ENCODE peak calls at places on chromosomes 13 and 19, in five cellular contexts. U, F, J, B and N are unnamed samples.
A peak's percentile ranks its signal among the peaks of the same experiment; 100 is the strongest.

GRCh38 chr19:13396256-13397080 is 109.8 kb downstream of the CACNA1A start:
- DNase-seq in B (peak; percentile 93), F (peak; percentile 64), J (no peak), U (no peak), N (peak; percentile 38)

GRCh38 chr13:32791545-32792172 is 205.4 kb downstream of the PDS5B start:
- DNase-seq in U (no peak), F (no peak), J (no peak), B (peak; percentile 9), N (no peak)

GRCh38 chr13:51782026-51782710 is 21.8 kb downstream of the DHRS12 start:
- DNase-seq in F (no peak), J (no peak), U (no peak), B (no peak), N (no peak)

GRCh38 chr13:97762141-97762540 is 191.3 kb upstream of the IPO5 start:
- DNase-seq in F (no peak), J (no peak), B (no peak), U (no peak), N (no peak)

GRCh38 chr19:28399187-28399586 is 813.8 kb downstream of the UQCRFS1 start:
- DNase-seq in J (no peak), F (no peak), B (no peak), U (no peak), N (no peak)

GRCh38 chr19:10604460-10604980 is 17.4 kb upstream of the AP1M2 start:
- DNase-seq in F (peak; percentile 22), U (no peak), B (no peak), J (no peak), N (no peak)

GRCh38 chr19:41705393-41706174 is 2.8 kb upstream of the CEACAM5 start:
- DNase-seq in U (no peak), B (peak; percentile 4), J (no peak), F (peak; percentile 77), N (no peak)

GRCh38 chr19:1133471-1133929 is 29.7 kb downstream of the GPX4 start:
- DNase-seq in J (no peak), B (peak; percentile 28), F (no peak), U (no peak), N (no peak)

GRCh38 chr19:58519087-58519354 is 589 bp downstream of the ZBTB45 start:
- DNase-seq in J (no peak), F (peak; percentile 74), U (no peak), B (peak; percentile 71), N (peak; percentile 25)

GRCh38 chr13:73334459-73334858 is 275.7 kb downstream of the KLF5 start:
- DNase-seq in B (peak; percentile 36), U (no peak), J (no peak), F (no peak), N (no peak)

GRCh38 chr13:50635504-50635903 is 208.0 kb downstream of the DLEU7 start:
- DNase-seq in B (peak; percentile 77), U (peak; percentile 13), F (no peak), J (no peak), N (no peak)

GRCh38 chr19:35559781-35560180 is 3.7 kb downstream of the ATP4A start:
- DNase-seq in B (no peak), U (no peak), J (no peak), F (no peak), N (no peak)

GRCh38 chr19:1251233-1251502 is 2.8 kb downstream of the MIDN start:
- DNase-seq in F (peak; percentile 63), B (peak; percentile 65), J (no peak), U (no peak), N (no peak)

GRCh38 chr13:67048793-67049150 is 181.4 kb downstream of the PCDH9 start:
- DNase-seq in B (peak; percentile 70), U (no peak), F (no peak), J (no peak), N (no peak)

GRCh38 chr13:46603165-46603603 is 50.2 kb downstream of the LRCH1 start:
- DNase-seq in U (no peak), F (no peak), B (peak; percentile 23), J (no peak), N (no peak)

GRCh38 chr13:105403065-105403464 is 1132.4 kb downstream of the EFNB2 start:
- DNase-seq in U (no peak), F (no peak), J (no peak), B (no peak), N (no peak)

GRCh38 chr13:75803175-75803611 is 167.1 kb downstream of the LMO7 start:
- DNase-seq in B (no peak), F (no peak), U (no peak), J (no peak), N (no peak)

GRCh38 chr19:55460670-55461258 is 678 bp downstream of the ISOC2 start:
- DNase-seq in U (peak; percentile 42), F (peak; percentile 60), B (peak; percentile 88), J (no peak), N (peak; percentile 82)

GRCh38 chr19:9847087-9847671 is 12.1 kb downstream of the PIN1 start:
- DNase-seq in U (peak; percentile 41), F (peak; percentile 50), J (peak; percentile 12), B (peak; percentile 98), N (peak; percentile 38)

GRCh38 chr13:39379667-39380655 is 223.0 kb downstream of the LHFPL6 start:
- DNase-seq in U (no peak), J (no peak), F (no peak), B (no peak), N (no peak)

GRCh38 chr13:98445340-98446233 is 131.3 kb downstream of the STK24 start:
- DNase-seq in F (peak; percentile 78), J (no peak), U (no peak), B (peak; percentile 49), N (peak; percentile 75)

GRCh38 chr13:72849571-72849970 is 67.6 kb downstream of the PIBF1 start:
- DNase-seq in F (no peak), U (no peak), J (no peak), B (peak; percentile 52), N (no peak)

GRCh38 chr13:48175200-48175599 is 57.8 kb upstream of the ITM2B start:
- DNase-seq in U (no peak), F (no peak), B (no peak), J (no peak), N (no peak)

GRCh38 chr19:10270180-10270615 is 722 bp upstream of the ICAM1 start:
- DNase-seq in U (no peak), J (no peak), B (no peak), F (no peak), N (peak; percentile 52)

GRCh38 chr13:35592457-35592856 is 116.0 kb upstream of the MAB21L1 start:
- DNase-seq in F (no peak), J (no peak), U (no peak), B (no peak), N (no peak)

GRCh38 chr19:343941-344624 is 513 bp downstream of the MIER2 start:
- DNase-seq in J (no peak), B (no peak), F (peak; percentile 49), U (no peak), N (no peak)

GRCh38 chr19:46383846-46384245 is 29.5 kb downstream of the CCDC8 start:
- DNase-seq in U (no peak), J (no peak), B (no peak), F (no peak), N (no peak)

GRCh38 chr19:18648971-18649310 is 12.1 kb downstream of the KLHL26 start:
- DNase-seq in U (no peak), B (no peak), J (no peak), F (no peak), N (no peak)

GRCh38 chr19:48734625-48735024 is 5.8 kb downstream of the RASIP1 start:
- DNase-seq in B (no peak), U (no peak), J (no peak), F (no peak), N (no peak)
- TF ChIP-seq CTCF in B (no peak), U (no peak), J (no peak), F (no peak), N (no peak)

GRCh38 chr13:110262082-110262436 is 44.9 kb downstream of the COL4A1 start:
- DNase-seq in F (no peak), B (no peak), U (no peak), J (no peak), N (no peak)
- TF ChIP-seq CTCF in F (no peak), B (no peak), U (no peak), J (no peak), N (no peak)

GRCh38 chr13:112894423-112894672 is 74.7 kb upstream of the MCF2L start:
- DNase-seq in J (no peak), B (no peak), F (no peak), U (no peak), N (no peak)

GRCh38 chr13:112892759-112893569 is 76.0 kb upstream of the MCF2L start:
- DNase-seq in B (no peak), F (no peak), U (no peak), J (no peak), N (no peak)

GRCh38 chr13:112895521-112896465 is 73.2 kb upstream of the MCF2L start:
- DNase-seq in J (no peak), B (no peak), F (no peak), U (no peak), N (no peak)

GRCh38 chr13:112894673-112895481 is 74.1 kb upstream of the MCF2L start:
- DNase-seq in U (no peak), J (no peak), B (no peak), F (peak; percentile 48), N (no peak)

DNA sequence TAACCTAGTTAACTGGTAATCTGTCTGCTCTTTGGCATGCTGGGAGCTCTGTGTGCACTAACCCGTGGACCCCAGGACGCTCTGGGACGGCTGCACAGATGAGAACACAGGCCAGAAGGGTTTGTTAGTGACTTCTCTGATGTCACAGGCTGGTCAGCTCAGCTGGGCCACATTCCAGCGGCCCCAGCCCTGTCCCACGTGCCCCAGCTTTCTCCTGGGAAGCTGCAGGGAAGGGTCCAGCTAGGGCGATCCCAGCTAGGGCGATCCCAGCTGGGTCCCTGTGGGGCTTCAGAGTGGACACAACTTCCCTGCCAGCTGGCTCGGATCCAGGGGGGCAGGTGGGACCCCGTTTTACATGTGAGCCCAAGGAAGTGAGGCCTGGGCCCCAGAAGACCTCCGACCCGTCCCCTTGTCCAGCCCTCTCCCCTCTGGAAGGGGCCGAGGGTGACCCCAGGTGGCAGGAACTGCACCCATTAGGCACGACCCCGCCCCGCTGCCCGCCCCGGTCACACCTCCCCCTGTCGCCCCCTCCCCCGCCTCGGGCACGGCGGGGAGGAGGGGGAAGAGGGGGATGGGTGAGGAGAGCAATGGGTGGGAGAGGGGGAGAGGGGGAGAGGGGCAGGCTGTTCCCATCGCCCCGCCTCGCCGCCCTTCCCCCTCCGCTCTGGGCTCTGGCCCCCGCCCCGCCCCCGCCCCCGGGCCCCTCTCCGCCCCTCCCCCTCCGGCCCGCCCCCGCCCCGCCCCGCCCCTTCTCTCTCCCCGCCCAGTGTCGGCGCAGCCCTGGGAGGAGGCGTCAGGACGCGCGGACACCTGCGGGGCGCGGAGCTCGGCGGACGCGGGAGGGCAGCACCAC is 75.2 kb upstream of the MCF2L start:
- DNase-seq in J (no peak), B (no peak), U (no peak), F (peak; percentile 59), N (no peak)
- TF ChIP-seq CTCF in J (no peak), B (no peak), U (no peak), F (no peak), N (no peak)

DNA sequence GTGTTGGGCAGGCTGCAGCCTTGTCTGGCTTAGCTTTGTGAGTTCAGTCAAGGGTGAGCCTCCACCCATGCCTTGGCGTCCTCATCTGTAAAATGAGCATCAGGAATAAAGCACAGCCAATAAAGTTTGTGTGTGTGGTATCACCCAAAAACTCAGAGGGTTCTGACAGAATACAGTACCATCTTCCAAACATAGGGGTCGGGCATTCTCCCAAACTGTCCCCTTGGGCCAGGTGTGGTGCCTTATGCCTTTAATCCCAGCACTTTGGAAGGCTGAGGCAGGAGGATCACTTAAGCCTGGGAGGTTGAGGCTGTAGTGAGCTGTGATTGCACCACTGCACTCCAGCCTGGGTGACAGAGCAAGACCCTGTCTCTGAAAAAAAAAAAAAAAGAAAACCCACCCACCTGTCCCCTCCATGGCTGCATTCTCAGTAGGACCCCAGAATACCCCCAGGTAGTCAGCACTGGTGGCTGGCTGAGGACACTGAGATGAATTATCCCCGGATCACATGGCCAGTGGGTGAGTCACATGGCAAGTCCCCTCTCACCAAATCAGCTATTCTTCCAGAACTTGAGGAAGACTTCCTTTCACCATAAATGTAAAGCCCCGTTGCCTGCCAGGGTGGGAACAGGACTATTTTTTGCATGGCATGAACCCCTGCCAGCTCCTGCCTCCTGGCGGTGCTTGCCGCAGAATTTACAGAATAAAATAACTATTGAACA is 18.6 kb downstream of the POP4 start:
- DNase-seq in J (no peak), F (no peak), B (peak; percentile 11), U (no peak), N (no peak)
- TF ChIP-seq CTCF in J (no peak), F (peak; percentile 13), B (no peak), U (no peak), N (no peak)